ENCODE peak calls at places on chromosome 1, in six cellular contexts. L, C, H, W, J and B are unnamed samples.

GRCh38 chr1:201781447-201781846 is 47.5 kb upstream of the IPO9 start:
- DNase-seq in L (no peak), C (no peak), H (no peak), W (no peak), J (no peak), B (no peak)

GRCh38 chr1:153679337-153680119 is 1.0 kb downstream of the NPR1 start:
- DNase-seq in L (no peak), C (no peak), H (peak; percentile 55), W (peak; percentile 22), J (no peak), B (no peak)

GRCh38 chr1:18955442-18956188 is 861 bp downstream of the IFFO2 start:
- DNase-seq in L (peak; percentile 39), C (no peak), H (peak; percentile 67), W (peak; percentile 36), J (no peak), B (no peak)

GRCh38 chr1:155455588-155456195 is 106.9 kb downstream of the ASH1L start:
- DNase-seq in L (no peak), C (no peak), H (peak; percentile 54), W (peak; percentile 22), J (no peak), B (no peak)

GRCh38 chr1:88549536-88549935 is 134.5 kb upstream of the PKN2 start:
- DNase-seq in L (no peak), C (no peak), H (no peak), W (no peak), J (no peak), B (no peak)

GRCh38 chr1:245869847-245870246 is 637.2 kb downstream of the SMYD3 start:
- DNase-seq in L (no peak), C (no peak), H (no peak), W (no peak), J (no peak), B (no peak)

GRCh38 chr1:25711555-25712298 is 88.3 kb upstream of the SELENON start:
- DNase-seq in L (no peak), C (no peak), H (no peak), W (no peak), J (no peak), B (no peak)

GRCh38 chr1:50977575-50978143 is 7.6 kb downstream of the CDKN2C start:
- DNase-seq in L (peak; percentile 80), C (peak; percentile 47), H (peak; percentile 47), W (peak; percentile 79), J (no peak), B (no peak)

GRCh38 chr1:48228156-48228555 is 5.6 kb downstream of the SLC5A9 start:
- DNase-seq in L (no peak), C (no peak), H (peak; percentile 14), W (no peak), J (no peak), B (no peak)

GRCh38 chr1:3560981-3561380 is 50.3 kb downstream of the MEGF6 start:
- DNase-seq in L (no peak), C (no peak), H (no peak), W (no peak), J (no peak), B (no peak)

GRCh38 chr1:200653022-200653462 is 16.7 kb downstream of the DDX59 start:
- DNase-seq in L (no peak), C (no peak), H (peak; percentile 7), W (no peak), J (no peak), B (no peak)
- TF ChIP-seq CTCF in L (no peak), C (no peak), H (no peak), W (no peak), J (no peak), B (no peak)

DNA sequence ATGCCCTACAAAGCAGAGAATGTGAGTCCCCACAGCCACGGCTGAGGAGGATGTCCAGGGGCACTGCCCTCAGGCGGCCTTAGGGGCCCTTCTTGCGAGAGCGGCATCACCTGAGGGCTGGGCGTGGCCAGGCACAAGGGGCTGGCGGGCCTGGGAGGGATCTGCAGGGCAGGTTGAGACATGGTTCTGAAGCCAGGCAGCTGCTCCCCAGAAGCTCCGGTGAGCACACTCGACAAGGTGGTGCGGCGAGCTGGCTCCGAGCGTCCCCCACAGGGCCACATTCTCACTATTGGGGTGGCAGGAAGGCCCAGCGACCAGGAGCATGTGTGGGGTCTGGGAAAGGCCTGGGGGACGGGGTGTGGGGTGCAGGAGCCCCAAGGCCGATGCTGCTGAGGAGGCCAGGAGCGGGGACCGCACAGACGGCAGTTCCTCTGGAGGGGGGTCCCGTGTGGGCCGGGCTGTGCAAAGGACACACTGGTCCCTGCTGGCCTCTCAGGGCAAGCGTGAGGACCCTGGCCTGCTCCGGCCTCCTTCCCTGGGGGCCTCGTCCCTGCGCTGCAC is 47.2 kb downstream of the MORN1 start:
- DNase-seq in L (no peak), C (no peak), H (no peak), W (no peak), J (peak; percentile 51), B (no peak)
- H3K27me3 ChIP-seq in L (no peaks in the 10 kb centered on the region), C (no peaks in the 10 kb centered on the region), H (no peaks in the 10 kb centered on the region), W (no peaks in the 10 kb centered on the region), J (no peaks in the 10 kb centered on the region), B (no peaks in the 10 kb centered on the region)

GRCh38 chr1:113072141-113072756 is 749 bp upstream of the LRIG2 start:
- DNase-seq in L (no peak), C (no peak), H (no peak), W (no peak), J (no peak), B (no peak)
- TF ChIP-seq CTCF in L (no peak), C (no peak), H (no peak), W (no peak), J (no peak), B (no peak)

GRCh38 chr1:225415967-225416745 is 11.7 kb downstream of the LBR start:
- DNase-seq in L (no peak), C (no peak), H (no peak), W (no peak), J (no peak), B (no peak)
- H3K27me3 ChIP-seq in L (no peaks in the 10 kb centered on the region), C (no peaks in the 10 kb centered on the region), H (no peaks in the 10 kb centered on the region), W (no peaks in the 10 kb centered on the region), J (no peaks in the 10 kb centered on the region), B (no peaks in the 10 kb centered on the region)